ENCODE peak calls at places on chromosome 20, in six cellular contexts. D is H1, F is HepG2, Y is GM12878, C is SK-N-SH, J is K562. U is an unnamed sample.

GRCh38 chr20:18019068-18019467 is 38.6 kb downstream of the OVOL2 start:
- DNase-seq in D (no peak), F (peak), Y (no peak), C (peak), J (peak), U (peak)

GRCh38 chr20:13910492-13910891 is 79.9 kb downstream of the SEL1L2 start:
- DNase-seq in D (no peak), F (no peak), Y (no peak), C (no peak), J (no peak), U (no peak)

GRCh38 chr20:57991211-57991841 is 237.1 kb downstream of the ANKRD60 start:
- DNase-seq in D (peak), F (no peak), Y (no peak), C (peak), J (no peak), U (no peak)

GRCh38 chr20:37516697-37517370 is 4.2 kb upstream of the NNAT start:
- DNase-seq in D (no peak), F (no peak), Y (no peak), C (no peak), J (no peak), U (no peak)

GRCh38 chr20:38094373-38094775 is 60.8 kb downstream of the RPRD1B start:
- DNase-seq in D (no peak), F (peak), Y (peak), C (no peak), J (no peak), U (peak)

GRCh38 chr20:4444404-4444803 is 277.3 kb upstream of the PRND start:
- DNase-seq in D (no peak), F (no peak), Y (no peak), C (no peak), J (no peak), U (no peak)

GRCh38 chr20:10641467-10641866 is 32.3 kb downstream of the JAG1 start:
- DNase-seq in D (no peak), F (no peak), Y (no peak), C (no peak), J (no peak), U (no peak)

GRCh38 chr20:61127311-61128044 is 124.6 kb upstream of the CDH4 start:
- DNase-seq in D (no peak), F (no peak), Y (no peak), C (no peak), J (no peak), U (no peak)

GRCh38 chr20:50546729-50547314 is 36.6 kb downstream of the PTPN1 start:
- DNase-seq in D (no peak), F (no peak), Y (no peak), C (no peak), J (no peak), U (peak)

GRCh38 chr20:59632426-59633113 is 28.2 kb downstream of the PHACTR3 start:
- DNase-seq in D (no peak), F (no peak), Y (no peak), C (no peak), J (no peak), U (no peak)

GRCh38 chr20:41045680-41046079 is 17.1 kb downstream of the TOP1 start:
- DNase-seq in D (no peak), F (no peak), Y (no peak), C (no peak), J (no peak), U (no peak)

GRCh38 chr20:37316116-37316774 is 26.8 kb downstream of the MANBAL start:
- DNase-seq in D (no peak), F (no peak), Y (no peak), C (no peak), J (no peak), U (peak)

GRCh38 chr20:61749406-61750075 is 316.1 kb downstream of the TAF4 start:
- DNase-seq in D (no peak), F (no peak), Y (no peak), C (no peak), J (no peak), U (no peak)

GRCh38 chr20:35663516-35663812 is 1.2 kb downstream of the CPNE1 start:
- DNase-seq in D (no peak), F (no peak), Y (no peak), C (no peak), J (no peak), U (no peak)

GRCh38 chr20:60053125-60053812 is 95.0 kb downstream of the CDH26 start:
- DNase-seq in D (no peak), F (peak), Y (no peak), C (no peak), J (no peak), U (peak)

GRCh38 chr20:35490736-35491181 is 35.4 kb downstream of the CEP250 start:
- DNase-seq in D (no peak), F (no peak), Y (peak), C (no peak), J (no peak), U (peak)

GRCh38 chr20:52457826-52458225 is 266.2 kb upstream of the ZFP64 start:
- DNase-seq in D (no peak), F (no peak), Y (no peak), C (no peak), J (no peak), U (no peak)

GRCh38 chr20:63648190-63648589 is 5.0 kb downstream of the STMN3 start:
- DNase-seq in D (no peak), F (no peak), Y (no peak), C (no peak), J (peak), U (no peak)

GRCh38 chr20:5504061-5504739 is 187.4 kb upstream of the PROKR2 start:
- DNase-seq in D (no peak), F (peak), Y (no peak), C (peak), J (peak), U (no peak)

GRCh38 chr20:47392015-47392720 is 35.7 kb upstream of the ZMYND8 start:
- DNase-seq in D (no peak), F (peak), Y (no peak), C (peak), J (peak), U (peak)

GRCh38 chr20:3045816-3046676 is at the start of gene MRPS26:
- DNase-seq in D (peak), F (peak), Y (no peak), C (peak), J (peak), U (peak)

GRCh38 chr20:57656252-57656820 is 36.1 kb upstream of the ZBP1 start:
- DNase-seq in D (no peak), F (no peak), Y (no peak), C (peak), J (no peak), U (no peak)

GRCh38 chr20:47790032-47790965 is 5.0 kb upstream of the SULF2 start:
- DNase-seq in D (no peak), F (no peak), Y (no peak), C (peak), J (no peak), U (no peak)

GRCh38 chr20:53940883-53941546 is 129.4 kb downstream of the BCAS1 start:
- DNase-seq in D (no peak), F (no peak), Y (no peak), C (no peak), J (no peak), U (no peak)

GRCh38 chr20:31363295-31363694 is 5.1 kb upstream of the DEFB118 start:
- DNase-seq in D (no peak), F (no peak), Y (no peak), C (no peak), J (no peak), U (no peak)

GRCh38 chr20:50664248-50664647 is 27.1 kb downstream of the RIPOR3 start:
- DNase-seq in D (no peak), F (no peak), Y (no peak), C (no peak), J (no peak), U (no peak)

GRCh38 chr20:51387125-51387865 is 155.2 kb downstream of the NFATC2 start:
- DNase-seq in D (no peak), F (no peak), Y (no peak), C (no peak), J (no peak), U (no peak)

GRCh38 chr20:51818479-51819008 is 16.2 kb upstream of the SALL4 start:
- DNase-seq in D (no peak), F (no peak), Y (no peak), C (no peak), J (no peak), U (no peak)

GRCh38 chr20:23456416-23456815 is 3.7 kb upstream of the CST11 start:
- DNase-seq in D (no peak), F (no peak), Y (no peak), C (no peak), J (no peak), U (no peak)

GRCh38 chr20:9068896-9069663 is at the start of gene PLCB4:
- DNase-seq in D (no peak), F (no peak), Y (no peak), C (peak), J (peak), U (no peak)

GRCh38 chr20:49215232-49215631 is 4.0 kb upstream of the DDX27 start:
- DNase-seq in D (no peak), F (no peak), Y (no peak), C (no peak), J (no peak), U (no peak)

GRCh38 chr20:50642288-50642803 is 49.0 kb downstream of the RIPOR3 start:
- DNase-seq in D (no peak), F (no peak), Y (no peak), C (no peak), J (no peak), U (no peak)

GRCh38 chr20:52379723-52380336 is 188.3 kb upstream of the ZFP64 start:
- DNase-seq in D (no peak), F (peak), Y (no peak), C (peak), J (peak), U (peak)

GRCh38 chr20:44692932-44693476 is 22.2 kb upstream of the CCN5 start:
- DNase-seq in D (peak), F (peak), Y (no peak), C (no peak), J (no peak), U (no peak)

GRCh38 chr20:42027746-42028268 is 409.6 kb upstream of the CHD6 start:
- DNase-seq in D (no peak), F (no peak), Y (no peak), C (peak), J (no peak), U (no peak)

GRCh38 chr20:23826541-23827018 is at the start of gene CST2:
- DNase-seq in D (no peak), F (no peak), Y (no peak), C (no peak), J (no peak), U (no peak)

GRCh38 chr20:17504898-17505663 is 26.1 kb downstream of the BFSP1 start:
- DNase-seq in D (no peak), F (peak), Y (peak), C (peak), J (peak), U (peak)

GRCh38 chr20:45779011-45779915 is 12.4 kb downstream of the WFDC3 start:
- DNase-seq in D (no peak), F (no peak), Y (no peak), C (no peak), J (no peak), U (no peak)

GRCh38 chr20:45780159-45780558 is 11.5 kb downstream of the WFDC3 start:
- DNase-seq in D (no peak), F (no peak), Y (no peak), C (no peak), J (no peak), U (no peak)

GRCh38 chr20:45782890-45783289 is 8.8 kb downstream of the WFDC3 start:
- DNase-seq in D (no peak), F (no peak), Y (no peak), C (no peak), J (no peak), U (no peak)

GRCh38 chr20:45783656-45784294 is 7.9 kb downstream of the WFDC3 start:
- DNase-seq in D (no peak), F (no peak), Y (no peak), C (no peak), J (no peak), U (no peak)

DNA sequence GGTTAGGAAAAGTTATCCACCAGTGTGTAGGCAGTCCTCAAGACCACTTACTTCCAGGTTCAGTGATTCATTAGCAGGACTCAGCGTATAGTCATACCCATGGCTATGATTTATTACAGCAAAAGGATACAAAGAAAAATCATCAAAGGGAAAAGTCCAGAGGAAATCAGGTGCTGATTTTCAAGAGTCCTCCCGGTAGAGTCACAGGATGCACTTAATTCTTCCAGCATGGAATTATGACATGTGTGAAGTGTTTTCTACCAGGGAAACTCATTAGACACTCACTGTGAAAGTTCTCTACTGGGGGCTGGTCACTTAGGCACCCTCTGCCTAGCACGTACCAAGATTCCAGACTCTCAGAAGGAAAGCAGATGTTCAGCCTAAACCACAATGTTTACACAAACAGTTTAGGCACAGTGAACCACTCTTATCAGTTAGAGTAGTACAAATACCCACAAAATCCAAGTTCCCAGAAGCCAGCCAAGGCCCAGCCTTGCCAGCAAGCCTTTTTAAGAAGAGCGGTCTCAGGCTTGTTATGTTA is 10.2 kb downstream of the WFDC3 start:
- DNase-seq in D (no peak), F (no peak), Y (no peak), C (no peak), J (no peak), U (no peak)
- TF ChIP-seq GABPA in D (no peak), F (no peak), Y (no peak), C (no peak), J (no peak), U (no peak)

DNA sequence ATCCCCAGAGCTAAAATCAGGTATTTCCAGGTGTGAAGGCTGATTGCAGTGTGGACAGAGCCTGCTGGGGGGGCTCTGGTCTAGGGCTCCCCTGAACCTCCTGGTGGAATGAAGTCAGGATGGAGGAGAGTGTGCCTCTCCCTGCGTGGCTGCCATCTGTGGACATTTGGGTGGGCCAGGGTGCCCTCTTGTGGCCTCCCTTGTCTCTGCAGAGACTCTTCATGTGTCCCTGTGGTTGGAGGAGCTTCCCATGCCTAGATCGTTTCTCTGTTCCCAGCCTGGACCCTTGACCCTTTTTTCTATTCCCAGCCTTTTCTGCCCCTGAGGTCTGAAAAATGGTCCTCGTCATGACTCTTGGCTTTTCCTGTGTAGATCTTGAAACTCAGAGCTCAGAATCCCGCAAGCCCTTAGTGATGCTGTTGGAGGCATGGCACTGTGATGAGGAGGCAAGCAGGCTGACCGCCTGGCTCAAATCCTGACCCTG is 9.9 kb upstream of the PSMF1 start:
- DNase-seq in D (no peak), F (peak), Y (no peak), C (peak), J (peak), U (peak)
- TF ChIP-seq GABPA in D (no peak), F (no peak), Y (no peak), C (no peak), J (no peak), U (no peak)

GRCh38 chr20:56350842-56351241 is 7.9 kb upstream of the FAM210B start:
- DNase-seq in D (no peak), F (no peak), Y (no peak), C (no peak), J (no peak), U (no peak)
- TF ChIP-seq GABPA in D (no peak), F (no peak), Y (no peak), C (no peak), J (no peak), U (no peak)

GRCh38 chr20:32510601-32511357 is 74.4 kb downstream of the NOL4L start:
- DNase-seq in D (no peak), F (peak), Y (no peak), C (no peak), J (peak), U (no peak)
- TF ChIP-seq GABPA in D (no peak), F (no peak), Y (no peak), C (no peak), J (no peak), U (no peak)